ENCODE peak calls at places on chromosome 5, in nine cellular contexts. Q, A, J, G, O, L, V, I and R are unnamed samples.

GRCh38 chr5:124979174-124979573 is 232.7 kb upstream of the ZNF608 start:
- DNase-seq in Q (no peak), A (peak), J (no peak), G (no peak), O (no peak), L (no peak), V (no peak), I (peak), R (no peak)

GRCh38 chr5:123209163-123210013 is 120.3 kb downstream of the PRDM6 start:
- DNase-seq in Q (no peak), A (peak), J (peak), G (peak), O (no peak), L (no peak), V (no peak), I (peak), R (peak)

GRCh38 chr5:58451732-58452565 is 7.9 kb downstream of the PLK2 start:
- DNase-seq in Q (no peak), A (peak), J (peak), G (peak), O (no peak), L (no peak), V (no peak), I (peak), R (no peak)

GRCh38 chr5:159402328-159402727 is 72.0 kb upstream of the IL12B start:
- DNase-seq in Q (no peak), A (no peak), J (no peak), G (no peak), O (no peak), L (no peak), V (no peak), I (no peak), R (no peak)

GRCh38 chr5:54229041-54229780 is 81.2 kb downstream of the ARL15 start:
- DNase-seq in Q (peak), A (peak), J (peak), G (peak), O (peak), L (peak), V (no peak), I (peak), R (peak)

GRCh38 chr5:90285581-90285980 is 124.0 kb downstream of the CETN3 start:
- DNase-seq in Q (no peak), A (no peak), J (no peak), G (no peak), O (no peak), L (no peak), V (no peak), I (no peak), R (no peak)

GRCh38 chr5:83711982-83712601 is 8.6 kb downstream of the HAPLN1 start:
- DNase-seq in Q (no peak), A (peak), J (peak), G (peak), O (peak), L (peak), V (no peak), I (peak), R (peak)

GRCh38 chr5:151234476-151235238 is 10.8 kb upstream of the CCDC69 start:
- DNase-seq in Q (peak), A (peak), J (peak), G (peak), O (no peak), L (peak), V (no peak), I (peak), R (no peak)

GRCh38 chr5:178403956-178404600 is 171.5 kb upstream of the PHYKPL start:
- DNase-seq in Q (no peak), A (no peak), J (no peak), G (no peak), O (no peak), L (no peak), V (no peak), I (no peak), R (no peak)

GRCh38 chr5:78591227-78591626 is 57.3 kb downstream of the LHFPL2 start:
- DNase-seq in Q (no peak), A (peak), J (peak), G (peak), O (no peak), L (no peak), V (no peak), I (peak), R (no peak)

GRCh38 chr5:79235222-79235577 is 731 bp upstream of the JMY start:
- DNase-seq in Q (no peak), A (peak), J (peak), G (peak), O (no peak), L (no peak), V (no peak), I (peak), R (no peak)

GRCh38 chr5:40386293-40386692 is 293.4 kb upstream of the PTGER4 start:
- DNase-seq in Q (no peak), A (peak), J (no peak), G (peak), O (peak), L (no peak), V (no peak), I (peak), R (peak)

GRCh38 chr5:114935490-114935889 is 234.2 kb downstream of the TRIM36 start:
- DNase-seq in Q (no peak), A (no peak), J (no peak), G (no peak), O (no peak), L (no peak), V (no peak), I (no peak), R (no peak)

GRCh38 chr5:129003232-129003631 is 37.9 kb downstream of the SLC27A6 start:
- DNase-seq in Q (no peak), A (no peak), J (no peak), G (no peak), O (no peak), L (no peak), V (no peak), I (no peak), R (no peak)

GRCh38 chr5:157269165-157269671 is 3.3 kb downstream of the CYFIP2 start:
- DNase-seq in Q (no peak), A (no peak), J (no peak), G (no peak), O (no peak), L (no peak), V (no peak), I (no peak), R (no peak)

GRCh38 chr5:149363936-149364335 is 6.1 kb downstream of the PCYOX1L start:
- DNase-seq in Q (no peak), A (no peak), J (no peak), G (no peak), O (no peak), L (no peak), V (no peak), I (no peak), R (no peak)

GRCh38 chr5:900781-901180 is 8.1 kb downstream of the TRIP13 start:
- DNase-seq in Q (no peak), A (no peak), J (no peak), G (no peak), O (no peak), L (no peak), V (no peak), I (no peak), R (no peak)

GRCh38 chr5:16507716-16508115 is 42.1 kb upstream of the ZNF622 start:
- DNase-seq in Q (no peak), A (no peak), J (no peak), G (peak), O (no peak), L (no peak), V (no peak), I (no peak), R (no peak)

GRCh38 chr5:31346896-31347557 is 153.5 kb downstream of the CDH6 start:
- DNase-seq in Q (no peak), A (no peak), J (no peak), G (no peak), O (no peak), L (no peak), V (no peak), I (peak), R (no peak)

GRCh38 chr5:1437452-1437851 is 7.8 kb downstream of the SLC6A3 start:
- DNase-seq in Q (no peak), A (peak), J (peak), G (peak), O (no peak), L (no peak), V (peak), I (peak), R (no peak)

GRCh38 chr5:7348168-7348802 is 47.7 kb upstream of the ADCY2 start:
- DNase-seq in Q (no peak), A (no peak), J (no peak), G (no peak), O (no peak), L (no peak), V (no peak), I (no peak), R (no peak)

GRCh38 chr5:140175367-140176027 is 509 bp downstream of the CYSTM1 start:
- DNase-seq in Q (peak), A (peak), J (peak), G (peak), O (peak), L (peak), V (peak), I (peak), R (no peak)

GRCh38 chr5:102341918-102342317 is 45.8 kb upstream of the SLCO4C1 start:
- DNase-seq in Q (no peak), A (no peak), J (no peak), G (no peak), O (no peak), L (no peak), V (no peak), I (no peak), R (no peak)

GRCh38 chr5:138752951-138753793 is at the start of gene CTNNA1:
- DNase-seq in Q (peak), A (peak), J (peak), G (peak), O (no peak), L (peak), V (peak), I (peak), R (peak)

GRCh38 chr5:141883948-141884318 is 5.7 kb upstream of the PCDH1 start:
- DNase-seq in Q (no peak), A (no peak), J (no peak), G (no peak), O (no peak), L (no peak), V (no peak), I (no peak), R (no peak)
- H3K4me3 ChIP-seq in Q (no peak), A (no peak), J (no peak), G (no peak), O (no peak), L (no peak), V (no peak), I (no peak), R (no peak)

GRCh38 chr5:39205550-39205949 is 13.8 kb downstream of the FYB1 start:
- DNase-seq in Q (no peak), A (no peak), J (no peak), G (no peak), O (no peak), L (no peak), V (no peak), I (no peak), R (no peak)
- TF ChIP-seq CTCF in Q (no peak), A (no peak), J (no peak), G (no peak), O (no peak), L (no peak), V (no peak), I (no peak), R (no peak)

DNA sequence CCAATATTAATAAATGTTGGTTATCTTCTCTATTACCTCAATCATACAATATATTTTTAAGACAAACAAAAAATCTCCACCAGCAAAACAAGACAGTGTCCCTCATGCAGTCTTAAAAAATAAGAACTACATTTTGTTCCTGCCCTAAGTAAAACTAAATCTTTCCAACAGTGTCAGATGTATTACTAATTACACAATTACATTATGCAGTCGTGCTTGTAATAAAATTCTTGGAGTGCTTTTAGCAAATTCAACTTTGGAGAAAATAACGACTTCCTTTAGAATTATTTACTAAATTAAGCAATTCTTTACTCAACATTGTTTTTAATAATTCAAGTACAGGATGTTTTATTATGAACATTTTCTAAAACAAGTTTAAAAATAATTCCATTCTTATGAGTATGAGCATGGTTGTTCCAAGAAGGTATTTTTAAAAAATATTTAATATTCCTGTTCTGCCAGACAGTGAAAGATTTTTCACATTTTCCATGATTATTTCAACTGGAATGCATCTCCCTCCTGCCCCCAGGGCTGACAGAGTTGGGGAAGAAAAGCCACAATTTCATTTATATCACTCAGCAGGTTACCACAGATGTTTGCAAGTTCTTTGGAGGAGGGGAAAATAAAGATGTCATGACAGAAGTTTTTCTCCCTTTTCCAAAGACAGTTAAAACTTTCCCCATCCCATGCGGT is 137.9 kb downstream of the FAM114A2 start:
- DNase-seq in Q (no peak), A (peak), J (peak), G (peak), O (no peak), L (no peak), V (peak), I (peak), R (peak)
- H3K4me3 ChIP-seq in Q (no peak), A (no peak), J (no peak), G (no peak), O (no peak), L (no peak), V (no peak), I (no peak), R (no peak)

DNA sequence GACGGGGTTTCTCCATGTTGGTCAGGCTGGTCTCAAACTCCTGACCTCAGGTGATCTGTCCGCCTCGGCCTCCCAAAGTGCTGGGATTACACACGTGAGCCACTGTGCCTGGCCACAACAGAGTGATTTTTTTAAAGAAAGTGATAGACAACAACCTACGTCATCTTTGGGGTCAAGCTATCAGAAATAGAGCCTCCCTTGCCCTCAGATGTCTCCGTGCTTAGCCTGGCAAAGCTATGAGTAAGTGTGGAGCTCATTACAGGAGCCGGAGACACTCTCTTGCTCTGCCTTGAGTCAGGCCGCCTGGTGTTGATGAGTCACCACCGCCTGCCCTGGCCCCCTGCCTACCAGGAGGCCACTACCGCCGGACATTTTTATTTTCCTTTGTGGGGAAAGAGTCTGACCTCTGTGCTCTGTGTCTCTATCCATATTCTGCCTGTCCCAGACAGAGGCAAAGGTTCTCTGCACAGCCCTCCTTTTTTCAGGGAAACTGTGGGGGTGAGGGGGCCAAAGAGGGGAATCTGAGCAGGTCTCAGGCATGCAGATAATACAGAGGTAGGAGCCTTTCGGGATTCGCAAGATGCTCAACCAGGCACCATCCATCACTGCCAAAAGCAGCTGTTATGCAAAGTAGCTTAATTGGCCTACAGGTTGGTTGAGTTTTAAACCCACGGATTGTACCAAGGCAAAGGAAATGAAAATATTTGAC is 123.7 kb upstream of the CPEB4 start:
- DNase-seq in Q (peak), A (peak), J (peak), G (peak), O (no peak), L (peak), V (peak), I (peak), R (peak)
- TF ChIP-seq CTCF in Q (no peak), A (no peak), J (no peak), G (no peak), O (no peak), L (no peak), V (no peak), I (no peak), R (no peak)

GRCh38 chr5:119795768-119796167 is 166.4 kb downstream of the FAM170A start:
- DNase-seq in Q (no peak), A (peak), J (no peak), G (no peak), O (peak), L (no peak), V (no peak), I (no peak), R (no peak)
- H3K4me3 ChIP-seq in Q (no peak), A (no peak), J (no peak), G (no peak), O (no peak), L (no peak), V (no peak), I (no peak), R (no peak)